ENCODE peak calls at places on chromosomes 7 and 10, in four cellular contexts. J is uterus, R is heart left ventricle, U is tibial artery. O is an unnamed sample.

GRCh38 chr10:60975716-60976115 is 31.7 kb upstream of the RHOBTB1 start:
- DNase-seq in J (no peak), R (no peak), U (no peak), O (no peak)

GRCh38 chr7:107661081-107661864 is 645 bp downstream of the SLC26A4 start:
- DNase-seq in J (peak; percentile 37), R (peak; percentile 66), U (peak; percentile 30), O (no peak)

GRCh38 chr10:2508971-2509605 is 558.3 kb upstream of the PFKP start:
- DNase-seq in J (no peak), R (no peak), U (no peak), O (no peak)

GRCh38 chr7:34042406-34042805 is 137.1 kb downstream of the BMPER start:
- DNase-seq in J (no peak), R (no peak), U (no peak), O (no peak)

GRCh38 chr7:37234928-37235327 is 213.7 kb downstream of the ELMO1 start:
- DNase-seq in J (no peak), R (no peak), U (no peak), O (no peak)

GRCh38 chr10:92891885-92892705 is 43.8 kb downstream of the EXOC6 start:
- DNase-seq in J (peak; percentile 27), R (no peak), U (no peak), O (no peak)

GRCh38 chr10:110192552-110192951 is 14.9 kb upstream of the MXI1 start:
- DNase-seq in J (no peak), R (no peak), U (no peak), O (no peak)

GRCh38 chr10:123996302-123996701 is 97.1 kb downstream of the CHST15 start:
- DNase-seq in J (no peak), R (no peak), U (no peak), O (no peak)

GRCh38 chr10:78511324-78512204 is 477.9 kb downstream of the RPS24 start:
- DNase-seq in J (peak; percentile 51), R (no peak), U (no peak), O (no peak)

GRCh38 chr10:114694735-114695134 is 36.7 kb upstream of the ABLIM1 start:
- DNase-seq in J (no peak), R (no peak), U (no peak), O (no peak)

GRCh38 chr7:15571303-15571878 is 9.6 kb upstream of the AGMO start:
- DNase-seq in J (no peak), R (no peak), U (no peak), O (no peak)

GRCh38 chr7:83065714-83066113 is 97.0 kb downstream of the PCLO start:
- DNase-seq in J (no peak), R (no peak), U (no peak), O (no peak)

GRCh38 chr7:129252133-129252532 is 27.3 kb downstream of the AHCYL2 start:
- DNase-seq in J (no peak), R (no peak), U (no peak), O (no peak)

GRCh38 chr7:141737118-141737835 is 881 bp upstream of the SSBP1 start:
- DNase-seq in J (peak; percentile 16), R (no peak), U (no peak), O (peak; percentile 16)

GRCh38 chr10:91251430-91252056 is 31.1 kb downstream of the PCGF5 start:
- DNase-seq in J (peak; percentile 45), R (peak; percentile 31), U (peak; percentile 48), O (no peak)

GRCh38 chr7:100370303-100370702 is 3.0 kb upstream of the PILRA start:
- DNase-seq in J (no peak), R (no peak), U (no peak), O (no peak)

GRCh38 chr7:85750454-85750949 is 563.6 kb upstream of the SEMA3D start:
- DNase-seq in J (no peak), R (no peak), U (no peak), O (no peak)

GRCh38 chr10:112842832-112843360 is 107.2 kb upstream of the TCF7L2 start:
- DNase-seq in J (no peak), R (no peak), U (no peak), O (no peak)

GRCh38 chr10:87659571-87660483 is at the start of gene PAPSS2:
- DNase-seq in J (peak; percentile 43), R (peak; percentile 79), U (peak; percentile 70), O (peak; percentile 31)

GRCh38 chr10:65394898-65395297 is 1530.9 kb upstream of the LRRTM3 start:
- DNase-seq in J (no peak), R (no peak), U (no peak), O (no peak)

GRCh38 chr10:89640242-89640641 is 4.8 kb downstream of the PANK1 start:
- DNase-seq in J (no peak), R (no peak), U (no peak), O (no peak)

GRCh38 chr7:519429-519973 is at the start of gene PDGFA:
- DNase-seq in J (no peak), R (peak; percentile 72), U (no peak), O (no peak)

GRCh38 chr7:518630-519428 is 817 bp downstream of the PDGFA start:
- DNase-seq in J (peak; percentile 79), R (peak; percentile 89), U (peak; percentile 80), O (peak; percentile 59)

GRCh38 chr7:521221-522070 is 1.8 kb upstream of the PDGFA start:
- DNase-seq in J (peak; percentile 58), R (peak; percentile 92), U (peak; percentile 52), O (no peak)

GRCh38 chr7:520503-521161 is 986 bp upstream of the PDGFA start:
- DNase-seq in J (peak; percentile 57), R (no peak), U (no peak), O (no peak)

GRCh38 chr7:519974-520458 is 370 bp upstream of the PDGFA start:
- DNase-seq in J (peak; percentile 63), R (peak; percentile 74), U (no peak), O (no peak)
- TF ChIP-seq CTCF in J (no peak), R (no peak), U (peak; percentile 42), O (no peak)

DNA sequence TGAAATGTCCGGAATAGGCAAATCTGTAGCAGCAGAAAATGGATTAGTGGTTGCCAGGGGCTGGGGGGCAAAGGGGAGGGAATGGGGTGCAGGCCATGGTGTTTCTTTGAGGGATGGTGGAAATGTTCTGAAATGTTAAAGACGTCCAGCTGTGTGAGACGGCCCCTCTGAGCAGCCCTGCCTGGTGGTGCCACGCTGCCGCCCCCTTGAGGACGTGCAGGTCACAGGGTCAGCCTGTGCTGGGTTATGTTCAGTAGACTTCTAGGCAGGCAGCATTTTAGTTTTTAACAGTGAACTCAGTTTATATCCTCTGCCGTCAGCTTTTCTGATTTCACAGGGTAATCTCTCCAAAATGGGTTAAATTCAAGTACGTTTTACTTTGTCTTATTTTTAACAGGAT is 9.4 kb downstream of the NUB1 start:
- DNase-seq in J (no peak), R (no peak), U (no peak), O (no peak)
- TF ChIP-seq CTCF in J (no peak), R (no peak), U (no peak), O (no peak)

GRCh38 chr10:47368431-47369180 is 15.5 kb downstream of the ZNF488 start:
- DNase-seq in J (no peak), R (no peak), U (peak; percentile 17), O (no peak)

GRCh38 chr10:47366056-47366631 is 17.9 kb downstream of the ZNF488 start:
- DNase-seq in J (no peak), R (no peak), U (no peak), O (peak; percentile 67)

GRCh38 chr10:47369251-47369894 is 14.7 kb downstream of the ZNF488 start:
- DNase-seq in J (no peak), R (no peak), U (no peak), O (peak; percentile 70)

GRCh38 chr10:47366731-47367460 is 17.2 kb downstream of the ZNF488 start:
- DNase-seq in J (no peak), R (no peak), U (no peak), O (no peak)

GRCh38 chr10:47367646-47368045 is 16.4 kb downstream of the ZNF488 start:
- DNase-seq in J (no peak), R (no peak), U (no peak), O (no peak)
- TF ChIP-seq CTCF in J (no peak), R (no peak), U (no peak), O (no peak)

DNA sequence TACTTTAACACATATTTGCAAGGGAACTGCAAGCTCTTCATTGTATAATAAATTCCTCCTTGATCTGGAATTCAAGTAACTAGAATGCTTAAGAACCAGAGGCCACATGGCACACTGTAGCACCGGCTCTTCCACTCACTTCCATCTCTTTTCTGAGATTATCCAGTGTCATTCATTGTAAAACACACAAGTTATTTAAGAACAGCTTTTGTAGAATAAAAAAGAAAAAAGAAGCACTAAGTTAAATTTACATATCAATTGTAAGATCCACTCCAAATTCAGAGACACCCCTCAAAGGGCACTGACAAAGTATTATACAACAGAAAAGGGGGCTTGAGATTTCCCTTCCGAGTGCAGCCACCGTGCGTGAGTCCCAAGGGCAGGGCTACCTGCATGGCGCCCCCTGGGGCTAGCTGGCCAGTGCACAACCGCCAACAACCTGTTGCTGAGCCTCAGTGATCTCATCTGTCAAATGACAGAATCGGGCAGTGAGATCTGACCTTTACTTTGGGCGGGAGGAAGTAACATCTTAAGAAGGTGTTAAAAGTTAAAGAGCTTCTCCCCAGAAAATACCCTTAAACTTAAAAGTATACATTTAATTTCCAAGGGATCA is 12.5 kb downstream of the GLI3 start:
- DNase-seq in J (no peak), R (no peak), U (no peak), O (no peak)
- TF ChIP-seq CTCF in J (no peak), R (no peak), U (no peak), O (no peak)

DNA sequence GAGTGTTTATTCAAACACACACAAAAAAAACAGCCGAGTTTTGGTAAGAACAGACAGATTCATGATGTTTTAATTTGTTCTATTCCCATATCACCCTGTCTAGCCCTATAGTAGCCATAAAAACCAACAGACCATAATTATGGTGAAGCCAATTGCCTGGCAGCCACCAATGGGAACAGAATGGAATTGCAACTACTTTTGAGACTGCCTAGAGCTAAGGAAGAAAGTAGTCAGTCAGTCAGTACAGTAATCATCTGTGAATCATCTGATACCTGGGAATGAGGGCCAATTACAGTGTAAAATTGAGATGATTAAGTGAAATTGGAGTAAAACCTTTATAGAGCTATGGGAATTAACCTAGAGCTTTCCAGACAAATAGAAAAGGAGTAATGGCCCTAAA is 952.7 kb upstream of the KCND2 start:
- DNase-seq in J (no peak), R (no peak), U (no peak), O (no peak)
- TF ChIP-seq CTCF in J (no peak), R (no peak), U (no peak), O (no peak)

GRCh38 chr10:19683326-19683725 is 132.9 kb upstream of the PLXDC2 start:
- DNase-seq in J (no peak), R (no peak), U (no peak), O (no peak)

GRCh38 chr10:19689231-19689630 is 127.0 kb upstream of the PLXDC2 start:
- DNase-seq in J (no peak), R (no peak), U (no peak), O (no peak)

GRCh38 chr10:19688344-19688743 is 127.9 kb upstream of the PLXDC2 start:
- DNase-seq in J (no peak), R (no peak), U (no peak), O (no peak)

DNA sequence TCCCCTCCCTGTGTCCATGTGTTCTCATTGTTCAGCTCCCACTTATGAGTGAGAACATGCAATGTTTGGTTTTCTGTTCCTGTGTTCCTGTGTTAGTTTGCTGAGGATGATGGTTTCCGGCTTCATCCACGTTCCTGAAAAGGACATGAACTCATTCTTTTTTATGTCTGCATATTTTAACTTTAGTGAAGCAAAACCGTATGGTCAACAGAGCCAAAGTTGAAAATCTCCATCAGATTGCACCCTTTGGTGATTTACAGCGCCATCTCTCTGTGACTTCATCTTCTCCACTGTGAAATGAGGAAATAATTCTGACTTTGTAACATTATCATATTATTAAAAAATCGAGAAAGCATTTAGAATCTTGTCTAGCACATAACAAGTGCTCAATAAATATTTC is 132.3 kb upstream of the PLXDC2 start:
- DNase-seq in J (no peak), R (no peak), U (no peak), O (no peak)
- TF ChIP-seq CTCF in J (no peak), R (no peak), U (peak; percentile 11), O (no peak)

GRCh38 chr7:134019251-134019650 is 107.9 kb upstream of the LRGUK start:
- DNase-seq in J (no peak), R (no peak), U (no peak), O (no peak)
- TF ChIP-seq CTCF in J (no peak), R (no peak), U (no peak), O (no peak)

O was measured in lower leg skin.